ENCODE peak calls at places on chromosomes 1 and 21, in four cellular contexts. C, Y, D and J are unnamed samples.

GRCh38 chr1:36570016-36570415 is 87.3 kb upstream of the CSF3R start:
- DNase-seq in C (no peak), Y (no peak), D (no peak), J (no peak)

GRCh38 chr1:203349757-203350522 is 982 bp downstream of the FMOD start:
- DNase-seq in C (no peak), Y (no peak), D (peak; percentile 86), J (no peak)

GRCh38 chr1:155932085-155932484 is 2.1 kb downstream of the KHDC4 start:
- DNase-seq in C (no peak), Y (no peak), D (no peak), J (no peak)

GRCh38 chr1:32742132-32742947 is 39.8 kb upstream of the SYNC start:
- DNase-seq in C (no peak), Y (no peak), D (peak; percentile 76), J (no peak)

GRCh38 chr1:152380932-152381331 is 21.1 kb upstream of the FLG2 start:
- DNase-seq in C (no peak), Y (no peak), D (peak; percentile 72), J (no peak)

GRCh38 chr1:15146971-15147376 is 6.6 kb upstream of the TMEM51 start:
- DNase-seq in C (no peak), Y (no peak), D (no peak), J (no peak)

GRCh38 chr1:193709607-193710006 is 523.2 kb upstream of the B3GALT2 start:
- DNase-seq in C (no peak), Y (no peak), D (no peak), J (no peak)

GRCh38 chr1:236685917-236686814 is at the start of gene ACTN2:
- DNase-seq in C (no peak), Y (no peak), D (peak; percentile 86), J (no peak)

GRCh38 chr1:1080122-1080753 is 6.1 kb upstream of the RNF223 start:
- DNase-seq in C (no peak), Y (no peak), D (peak; percentile 79), J (peak; percentile 68)

GRCh38 chr1:109208847-109209463 is 4.8 kb upstream of the SARS1 start:
- DNase-seq in C (no peak), Y (no peak), D (no peak), J (no peak)

GRCh38 chr1:52756020-52756419 is 29.8 kb downstream of the ZYG11B start:
- DNase-seq in C (no peak), Y (no peak), D (no peak), J (no peak)

GRCh38 chr1:22287273-22287672 is 144.4 kb upstream of the WNT4 start:
- DNase-seq in C (no peak), Y (no peak), D (no peak), J (no peak)

GRCh38 chr1:29504266-29504665 is 267.9 kb downstream of the PTPRU start:
- DNase-seq in C (no peak), Y (no peak), D (no peak), J (no peak)

GRCh38 chr1:26084091-26084561 is 16.7 kb upstream of the TRIM63 start:
- DNase-seq in C (no peak), Y (no peak), D (no peak), J (no peak)

GRCh38 chr21:45836268-45836655 is 145.3 kb upstream of the COL6A1 start:
- DNase-seq in C (no peak), Y (no peak), D (no peak), J (peak; percentile 46)

GRCh38 chr1:11766429-11766776 is 4.4 kb downstream of the C1orf167 start:
- DNase-seq in C (no peak), Y (no peak), D (peak; percentile 81), J (no peak)

GRCh38 chr1:74266001-74266400 is 30.8 kb downstream of the TNNI3K start:
- DNase-seq in C (no peak), Y (no peak), D (no peak), J (no peak)

GRCh38 chr1:7467476-7468175 is 303.5 kb upstream of the VAMP3 start:
- DNase-seq in C (no peak), Y (no peak), D (no peak), J (no peak)